ENCODE peak calls at places on chromosomes 5 and 9, in nine cellular contexts. F is cardiac muscle cell, R is AG04450, Q is keratinocyte, E is heart right ventricle, G is psoas muscle, I is left lung, C is ascending aorta, N is breast epithelium. T is an unnamed sample.

GRCh38 chr9:127990539-127990938 is 9.8 kb upstream of the EEIG1 start:
- DNase-seq in F (no peak), R (no peak), Q (no peak), E (no peak), G (no peak), I (no peak), C (no peak), N (no peak), T (no peak)

GRCh38 chr5:89728750-89729149 is 680.8 kb downstream of the CETN3 start:
- DNase-seq in F (no peak), R (no peak), Q (no peak), E (peak), G (peak), I (no peak), C (no peak), N (no peak), T (peak)

GRCh38 chr5:158431369-158432029 is 572.6 kb upstream of the CLINT1 start:
- DNase-seq in F (no peak), R (no peak), Q (no peak), E (peak), G (no peak), I (no peak), C (no peak), N (no peak), T (peak)

GRCh38 chr9:106717686-106718085 is 145.3 kb upstream of the ZNF462 start:
- DNase-seq in F (peak), R (peak), Q (peak), E (no peak), G (no peak), I (peak), C (no peak), N (no peak), T (no peak)

GRCh38 chr5:11385251-11385900 is 518.9 kb downstream of the CTNND2 start:
- DNase-seq in F (no peak), R (no peak), Q (no peak), E (no peak), G (no peak), I (no peak), C (no peak), N (no peak), T (no peak)

GRCh38 chr9:36961568-36962360 is 72.3 kb downstream of the PAX5 start:
- DNase-seq in F (no peak), R (no peak), Q (no peak), E (no peak), G (no peak), I (no peak), C (no peak), N (no peak), T (no peak)

GRCh38 chr9:98488578-98489312 is 220.0 kb downstream of the GABBR2 start:
- DNase-seq in F (peak), R (peak), Q (peak), E (no peak), G (no peak), I (peak), C (no peak), N (no peak), T (no peak)

GRCh38 chr5:138975098-138975847 is 100.1 kb upstream of the LRRTM2 start:
- DNase-seq in F (peak), R (peak), Q (no peak), E (peak), G (peak), I (peak), C (no peak), N (no peak), T (peak)

GRCh38 chr9:117344892-117345660 is 69.8 kb downstream of the ASTN2 start:
- DNase-seq in F (no peak), R (no peak), Q (no peak), E (no peak), G (no peak), I (no peak), C (no peak), N (no peak), T (no peak)

GRCh38 chr5:36125868-36126267 is 25.8 kb downstream of the LMBRD2 start:
- DNase-seq in F (peak), R (no peak), Q (no peak), E (no peak), G (no peak), I (no peak), C (no peak), N (no peak), T (no peak)

GRCh38 chr9:96661711-96662110 is 6.6 kb upstream of the PRXL2C start:
- DNase-seq in F (peak), R (no peak), Q (no peak), E (no peak), G (no peak), I (no peak), C (no peak), N (no peak), T (no peak)

GRCh38 chr9:6873862-6874261 is 116.1 kb downstream of the KDM4C start:
- DNase-seq in F (no peak), R (peak), Q (no peak), E (no peak), G (no peak), I (no peak), C (no peak), N (no peak), T (no peak)

GRCh38 chr5:123182072-123182471 is 93.0 kb downstream of the PRDM6 start:
- DNase-seq in F (peak), R (no peak), Q (no peak), E (no peak), G (no peak), I (no peak), C (no peak), N (no peak), T (no peak)

GRCh38 chr9:85212887-85213286 is 528.9 kb downstream of the AGTPBP1 start:
- DNase-seq in F (no peak), R (no peak), Q (peak), E (no peak), G (no peak), I (no peak), C (no peak), N (no peak), T (no peak)

GRCh38 chr5:115170128-115170923 is 618 bp upstream of the TRIM36 start:
- DNase-seq in F (peak), R (no peak), Q (no peak), E (no peak), G (no peak), I (no peak), C (no peak), N (no peak), T (no peak)

GRCh38 chr9:133773889-133774655 is 35.9 kb upstream of the SARDH start:
- DNase-seq in F (no peak), R (no peak), Q (no peak), E (no peak), G (no peak), I (no peak), C (no peak), N (peak), T (no peak)

GRCh38 chr9:110971705-110972104 is 66.6 kb downstream of the LPAR1 start:
- DNase-seq in F (no peak), R (no peak), Q (no peak), E (no peak), G (no peak), I (no peak), C (no peak), N (no peak), T (no peak)

DNA sequence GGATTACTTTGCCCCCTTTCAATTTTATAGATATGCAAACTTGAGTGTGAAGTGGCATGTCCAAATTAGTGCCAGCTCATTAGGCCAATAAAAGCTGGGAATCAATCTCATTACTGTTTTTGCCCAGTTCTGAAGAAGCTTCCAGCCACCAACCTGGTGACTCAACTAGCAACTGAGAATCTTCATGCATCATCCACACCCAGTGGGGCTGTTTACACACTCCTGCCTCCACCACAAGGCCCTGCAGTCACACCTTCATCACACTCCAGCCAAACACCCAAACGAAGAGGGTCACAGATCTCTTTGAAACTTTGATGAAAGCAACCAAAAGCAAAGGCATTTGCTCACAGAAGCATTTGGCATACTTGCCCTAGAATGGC is 41.3 kb upstream of the S1PR3 start:
- DNase-seq in F (no peak), R (no peak), Q (no peak), E (no peak), G (no peak), I (no peak), C (no peak), N (no peak), T (no peak)
- H3K27ac ChIP-seq in F (peak), R (peak), Q (no peak), E (peak), G (no peak), I (peak), C (no peak), N (no peak), T (peak)

GRCh38 chr5:164255598-164256213 is 750.3 kb downstream of the MAT2B start:
- DNase-seq in F (peak), R (no peak), Q (no peak), E (no peak), G (no peak), I (no peak), C (no peak), N (no peak), T (no peak)
- TF ChIP-seq CTCF in F (no peak), R (no peak), Q (no peak), E (no peak), G (no peak), I (no peak), C (no peak), N (no peak), T (no peak)

GRCh38 chr5:172559004-172559932 is 81.8 kb upstream of the NEURL1B start:
- DNase-seq in F (no peak), R (peak), Q (no peak), E (peak), G (peak), I (peak), C (no peak), N (no peak), T (peak)
- H3K4me3 ChIP-seq in F (no peak), R (peak), Q (peak), E (no peak), G (peak), I (no peak), C (peak), N (peak), T (no peak)

DNA sequence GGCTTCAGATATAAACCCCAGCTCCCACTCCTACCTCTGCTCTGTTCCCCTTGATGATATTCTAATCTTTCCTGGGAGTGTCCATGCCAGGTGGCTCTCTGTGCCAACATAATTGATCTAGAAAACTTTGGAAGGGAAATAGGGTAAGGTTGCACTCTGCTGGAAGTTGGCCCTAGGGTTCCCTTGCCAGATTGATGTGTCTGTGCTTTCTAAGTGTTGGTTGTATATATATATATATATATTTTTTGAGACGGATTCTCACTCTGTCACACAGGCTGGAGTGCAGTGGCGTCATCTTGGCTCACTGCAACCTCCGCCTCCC is 23.6 kb downstream of the ACTL7B start:
- DNase-seq in F (no peak), R (no peak), Q (no peak), E (no peak), G (no peak), I (no peak), C (no peak), N (no peak), T (no peak)
- H3K27ac ChIP-seq in F (no peak), R (no peak), Q (peak), E (no peak), G (no peak), I (no peak), C (no peak), N (no peak), T (no peak)

T was measured in uterus.